ENCODE peak calls at places on chromosomes 4 and X, in ten cellular contexts. P is IMR-90, B is GM20000, L is SK-N-SH, C is upper lobe of right lung, A is AG09309, Q is omental fat pad, N is HFFc6, S is nephron progenitor cell, E is psoas muscle. O is an unnamed sample.

GRCh38 chr4:88979292-88979691 is 77.7 kb downstream of the FAM13A start:
- DNase-seq in P (peak), B (no peak), L (no peak), C (no peak), A (no peak), Q (no peak), N (no peak), S (no peak), E (no peak), O (no peak)

GRCh38 chr4:33160126-33160525 is 2440.0 kb downstream of the PCDH7 start:
- DNase-seq in P (peak), B (no peak), L (no peak), C (no peak), A (peak), Q (no peak), N (no peak), S (no peak), E (no peak), O (no peak)

GRCh38 chr4:176769519-176769918 is 23.2 kb downstream of the VEGFC start:
- DNase-seq in P (peak), B (no peak), L (no peak), C (no peak), A (peak), Q (no peak), N (peak), S (no peak), E (no peak), O (no peak)

GRCh38 chrX:703466-704210 is 73.0 kb downstream of the SHOX start:
- DNase-seq in P (no peak), B (no peak), L (no peak), C (no peak), A (no peak), Q (no peak), N (peak), S (no peak), E (no peak), O (no peak)

GRCh38 chr4:135838889-135839288 is 1637.3 kb upstream of the PABPC4L start:
- DNase-seq in P (peak), B (no peak), L (no peak), C (no peak), A (no peak), Q (no peak), N (peak), S (no peak), E (no peak), O (no peak)

GRCh38 chr4:92969650-92970370 is 666.0 kb downstream of the GRID2 start:
- DNase-seq in P (peak), B (no peak), L (no peak), C (no peak), A (peak), Q (no peak), N (peak), S (no peak), E (no peak), O (no peak)

GRCh38 chr4:105808459-105809041 is 86.7 kb upstream of the NPNT start:
- DNase-seq in P (peak), B (no peak), L (peak), C (no peak), A (peak), Q (no peak), N (peak), S (no peak), E (no peak), O (no peak)

GRCh38 chrX:68696267-68696666 is 48.8 kb downstream of the STARD8 start:
- DNase-seq in P (no peak), B (no peak), L (no peak), C (no peak), A (no peak), Q (no peak), N (no peak), S (no peak), E (no peak), O (no peak)

GRCh38 chr4:8854866-8855265 is 16.8 kb downstream of the HMX1 start:
- DNase-seq in P (peak), B (no peak), L (no peak), C (no peak), A (peak), Q (no peak), N (peak), S (no peak), E (no peak), O (no peak)

GRCh38 chr4:26838055-26838842 is 22.4 kb upstream of the STIM2 start:
- DNase-seq in P (no peak), B (no peak), L (no peak), C (no peak), A (no peak), Q (no peak), N (no peak), S (no peak), E (no peak), O (no peak)

GRCh38 chr4:16916719-16917337 is 18.4 kb upstream of the LDB2 start:
- DNase-seq in P (no peak), B (peak), L (peak), C (no peak), A (no peak), Q (no peak), N (peak), S (peak), E (no peak), O (no peak)

GRCh38 chrX:111372065-111372464 is 39.9 kb downstream of the DCX start:
- DNase-seq in P (no peak), B (no peak), L (no peak), C (no peak), A (no peak), Q (no peak), N (no peak), S (no peak), E (no peak), O (no peak)

GRCh38 chrX:46876901-46877300 is 35.3 kb upstream of the JADE3 start:
- DNase-seq in P (no peak), B (no peak), L (no peak), C (no peak), A (no peak), Q (no peak), N (no peak), S (no peak), E (no peak), O (no peak)

GRCh38 chr4:87444741-87445140 is 22.4 kb downstream of the NUDT9 start:
- DNase-seq in P (no peak), B (no peak), L (no peak), C (no peak), A (no peak), Q (no peak), N (no peak), S (no peak), E (no peak), O (no peak)

GRCh38 chrX:76183289-76184057 is 10.6 kb downstream of the PBDC1 start:
- DNase-seq in P (peak), B (no peak), L (no peak), C (no peak), A (peak), Q (no peak), N (peak), S (no peak), E (no peak), O (no peak)

GRCh38 chrX:74534569-74535038 is 79.8 kb downstream of the RLIM start:
- DNase-seq in P (peak), B (peak), L (no peak), C (no peak), A (no peak), Q (no peak), N (peak), S (no peak), E (no peak), O (no peak)

GRCh38 chr4:184288451-184289178 is 70.9 kb upstream of the ENPP6 start:
- DNase-seq in P (no peak), B (peak), L (no peak), C (no peak), A (no peak), Q (no peak), N (no peak), S (no peak), E (no peak), O (no peak)

GRCh38 chr4:123524958-123525628 is 128.5 kb downstream of the SPRY1 start:
- DNase-seq in P (peak), B (no peak), L (no peak), C (no peak), A (no peak), Q (no peak), N (no peak), S (no peak), E (no peak), O (no peak)

GRCh38 chrX:154542723-154543424 is 3.8 kb downstream of the G6PD start:
- DNase-seq in P (no peak), B (no peak), L (no peak), C (peak), A (no peak), Q (no peak), N (no peak), S (no peak), E (no peak), O (peak)

GRCh38 chrX:14030248-14030592 is 528 bp upstream of the GEMIN8 start:
- DNase-seq in P (peak), B (peak), L (no peak), C (no peak), A (no peak), Q (no peak), N (peak), S (no peak), E (no peak), O (no peak)

GRCh38 chr4:82005153-82005552 is 368.6 kb downstream of the HNRNPD start:
- DNase-seq in P (no peak), B (no peak), L (no peak), C (no peak), A (no peak), Q (no peak), N (no peak), S (no peak), E (no peak), O (no peak)

GRCh38 chrX:71534773-71535544 is 2.1 kb downstream of the OGT start:
- DNase-seq in P (no peak), B (no peak), L (no peak), C (no peak), A (no peak), Q (no peak), N (no peak), S (no peak), E (no peak), O (no peak)

GRCh38 chr4:26175905-26176304 is 144.9 kb upstream of the RBPJ start:
- DNase-seq in P (no peak), B (no peak), L (no peak), C (no peak), A (no peak), Q (no peak), N (no peak), S (no peak), E (no peak), O (no peak)

GRCh38 chr4:85755285-85755684 is 280.3 kb downstream of the ARHGAP24 start:
- DNase-seq in P (no peak), B (no peak), L (no peak), C (no peak), A (no peak), Q (no peak), N (no peak), S (no peak), E (no peak), O (no peak)

GRCh38 chr4:85760521-85760920 is 285.6 kb downstream of the ARHGAP24 start:
- DNase-seq in P (no peak), B (no peak), L (no peak), C (no peak), A (no peak), Q (no peak), N (no peak), S (no peak), E (no peak), O (no peak)

GRCh38 chr4:85759392-85759791 is 284.4 kb downstream of the ARHGAP24 start:
- DNase-seq in P (no peak), B (no peak), L (no peak), C (no peak), A (no peak), Q (no peak), N (no peak), S (no peak), E (no peak), O (no peak)

GRCh38 chr4:85761803-85762202 is 286.9 kb downstream of the ARHGAP24 start:
- DNase-seq in P (peak), B (no peak), L (no peak), C (no peak), A (no peak), Q (no peak), N (peak), S (no peak), E (peak), O (peak)

GRCh38 chr4:85756938-85757337 is 282.0 kb downstream of the ARHGAP24 start:
- DNase-seq in P (peak), B (peak), L (peak), C (no peak), A (no peak), Q (no peak), N (peak), S (peak), E (no peak), O (no peak)
- TF ChIP-seq CTCF in P (peak), B (peak), L (peak), C (peak), A (peak), Q (no peak), N (peak), S (peak), E (peak), O (peak)

DNA sequence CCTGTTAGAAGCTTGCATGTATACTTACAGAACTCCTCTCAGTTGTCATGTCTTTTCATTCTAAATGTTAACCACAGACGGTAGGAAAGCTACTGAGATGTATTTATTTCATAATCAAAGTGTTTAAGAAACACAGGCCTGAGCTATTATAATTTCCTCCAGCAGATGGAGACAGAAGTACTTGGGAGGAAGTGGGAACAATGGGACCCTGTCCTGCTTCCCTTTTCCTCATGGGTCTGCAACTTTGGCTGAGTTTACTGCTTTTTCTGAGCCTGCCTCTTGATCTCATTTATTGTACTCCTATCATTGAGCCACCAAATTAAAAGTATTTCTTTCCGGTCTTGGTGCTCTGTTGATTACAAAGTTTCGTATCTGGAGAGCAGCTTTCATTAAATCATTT is 67.7 kb upstream of the SPANXN2 start:
- DNase-seq in P (no peak), B (no peak), L (peak), C (no peak), A (no peak), Q (no peak), N (no peak), S (peak), E (no peak), O (no peak)
- TF ChIP-seq CTCF in P (peak), B (no peak), L (peak), C (peak), A (peak), Q (no peak), N (peak), S (peak), E (no peak), O (peak)

DNA sequence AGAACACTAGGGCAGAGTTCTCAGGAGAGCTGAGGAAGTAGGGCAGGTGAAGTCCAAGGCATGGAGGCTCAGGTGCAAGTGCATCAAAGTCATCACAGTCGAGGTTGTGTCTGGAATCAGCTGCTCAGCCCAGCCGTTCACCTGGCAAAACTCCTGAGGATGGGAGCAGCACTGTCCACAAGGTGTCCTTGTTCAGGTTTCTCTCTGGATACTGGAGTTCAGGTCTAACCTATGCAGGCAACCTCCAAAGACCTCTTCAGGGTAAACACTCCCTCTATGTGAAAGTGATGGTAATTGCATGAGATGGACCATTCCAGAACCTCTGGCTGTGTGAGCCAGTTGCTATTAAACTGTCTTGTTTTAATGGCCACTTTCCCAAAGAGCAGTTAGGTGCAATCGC is 120.2 kb upstream of the PSAPL1 start:
- DNase-seq in P (no peak), B (no peak), L (no peak), C (no peak), A (no peak), Q (no peak), N (no peak), S (no peak), E (no peak), O (no peak)
- TF ChIP-seq CTCF in P (no peak), B (no peak), L (no peak), C (no peak), A (no peak), Q (no peak), N (peak), S (no peak), E (no peak), O (no peak)

DNA sequence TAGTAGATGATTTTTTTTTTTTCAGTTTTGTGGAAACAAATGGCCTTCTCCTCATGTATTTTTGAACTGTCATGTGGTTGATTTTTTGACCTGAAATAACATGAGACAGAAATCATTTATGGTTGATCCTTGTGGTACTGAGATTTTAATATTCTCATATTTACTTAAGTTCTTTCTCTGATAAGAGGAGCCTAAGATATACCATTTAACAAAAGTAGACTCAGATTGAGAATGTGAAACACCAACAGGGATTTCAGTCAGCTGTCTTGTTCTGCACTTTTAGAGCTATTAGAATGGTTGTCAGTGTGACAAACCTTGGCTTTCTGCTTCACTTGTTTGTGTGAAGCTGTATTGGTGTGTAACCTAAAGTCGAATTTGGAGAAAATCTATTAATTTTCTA is 575.7 kb downstream of the SPOCK3 start:
- DNase-seq in P (no peak), B (no peak), L (no peak), C (no peak), A (no peak), Q (no peak), N (no peak), S (no peak), E (no peak), O (no peak)
- TF ChIP-seq CTCF in P (no peak), B (no peak), L (no peak), C (no peak), A (no peak), Q (no peak), N (no peak), S (no peak), E (no peak), O (no peak)

GRCh38 chr4:3422808-3423297 is 18.9 kb upstream of the HGFAC start:
- DNase-seq in P (no peak), B (no peak), L (no peak), C (no peak), A (no peak), Q (no peak), N (no peak), S (no peak), E (peak), O (peak)
- TF ChIP-seq CTCF in P (no peak), B (no peak), L (no peak), C (no peak), A (no peak), Q (no peak), N (no peak), S (no peak), E (no peak), O (no peak)

O was measured in lower lobe of right lung.